ENCODE peak calls at places on chromosome 1, in nine cellular contexts. Z is colonic mucosa, K is heart left ventricle, R is breast epithelium, A is GM06990, H is Peyer's patch, I is BE2C, M is IMR-90, W is body of pancreas. B is an unnamed sample. For H3K36me3, the result is how much of the 10 kb centered on the place peaks cover.

GRCh38 chr1:155003227-155003765 is 694 bp downstream of the ZBTB7B start:
- DNase-seq in Z (peak), K (no peak), R (no peak), A (peak), H (peak), I (peak), M (no peak), W (peak), B (no peak)

GRCh38 chr1:222994506-222995229 is 148.4 kb downstream of the TLR5 start:
- DNase-seq in Z (no peak), K (no peak), R (no peak), A (no peak), H (no peak), I (no peak), M (peak), W (no peak), B (no peak)

GRCh38 chr1:225603538-225604354 is 49.2 kb downstream of the ENAH start:
- DNase-seq in Z (no peak), K (no peak), R (no peak), A (no peak), H (no peak), I (no peak), M (peak), W (peak), B (no peak)

GRCh38 chr1:118084400-118084799 is 100.6 kb downstream of the SPAG17 start:
- DNase-seq in Z (no peak), K (no peak), R (no peak), A (no peak), H (no peak), I (no peak), M (no peak), W (no peak), B (no peak)

GRCh38 chr1:13517193-13517812 is 3.5 kb upstream of the LRRC38 start:
- DNase-seq in Z (peak), K (no peak), R (no peak), A (no peak), H (no peak), I (no peak), M (no peak), W (no peak), B (no peak)

GRCh38 chr1:106608836-106609235 is 447.6 kb upstream of the PRMT6 start:
- DNase-seq in Z (no peak), K (no peak), R (no peak), A (no peak), H (no peak), I (no peak), M (no peak), W (no peak), B (no peak)

GRCh38 chr1:215507119-215507518 is 60.0 kb upstream of the KCTD3 start:
- DNase-seq in Z (no peak), K (no peak), R (no peak), A (no peak), H (no peak), I (no peak), M (peak), W (no peak), B (no peak)

GRCh38 chr1:84344286-84344685 is 42.8 kb downstream of the SAMD13 start:
- DNase-seq in Z (no peak), K (no peak), R (no peak), A (no peak), H (no peak), I (no peak), M (peak), W (no peak), B (no peak)

GRCh38 chr1:4652631-4653327 is 1.6 kb upstream of the AJAP1 start:
- DNase-seq in Z (peak), K (peak), R (no peak), A (peak), H (peak), I (peak), M (no peak), W (peak), B (no peak)

GRCh38 chr1:76013209-76013581 is 61.4 kb upstream of the ST6GALNAC3 start:
- DNase-seq in Z (no peak), K (no peak), R (no peak), A (no peak), H (no peak), I (no peak), M (no peak), W (no peak), B (no peak)

GRCh38 chr1:171676823-171677222 is 24.3 kb upstream of the MYOC start:
- DNase-seq in Z (peak), K (no peak), R (no peak), A (no peak), H (no peak), I (no peak), M (no peak), W (no peak), B (no peak)

GRCh38 chr1:47024138-47024856 is 828 bp downstream of the CYP4X1 start:
- DNase-seq in Z (no peak), K (no peak), R (no peak), A (no peak), H (no peak), I (no peak), M (no peak), W (no peak), B (no peak)

GRCh38 chr1:43622901-43623780 is 26.8 kb upstream of the KDM4A start:
- DNase-seq in Z (no peak), K (no peak), R (no peak), A (no peak), H (no peak), I (no peak), M (no peak), W (no peak), B (no peak)

GRCh38 chr1:3403011-3403345 is 51.5 kb upstream of the ARHGEF16 start:
- DNase-seq in Z (no peak), K (no peak), R (no peak), A (no peak), H (no peak), I (no peak), M (no peak), W (no peak), B (no peak)

GRCh38 chr1:59568158-59568935 is 246.4 kb upstream of the HOOK1 start:
- DNase-seq in Z (no peak), K (no peak), R (no peak), A (no peak), H (no peak), I (no peak), M (peak), W (no peak), B (no peak)
- TF ChIP-seq CTCF in Z (no peak), K (peak), R (no peak), A (no peak), H (peak), I (peak), M (peak), W (no peak), B (peak)

GRCh38 chr1:183910780-183911179 is 105.9 kb downstream of the RGL1 start:
- DNase-seq in Z (no peak), K (no peak), R (no peak), A (no peak), H (no peak), I (no peak), M (no peak), W (no peak), B (no peak)
- H3K4me3 ChIP-seq in Z (no peak), K (no peak), R (no peak), A (no peak), H (no peak), I (no peak), M (no peak), W (no peak), B (no peak)

GRCh38 chr1:36232212-36233031 is 8.2 kb downstream of the THRAP3 start:
- DNase-seq in Z (no peak), K (no peak), R (no peak), A (no peak), H (no peak), I (no peak), M (no peak), W (no peak), B (no peak)
- H3K36me3 ChIP-seq in Z (under half), K (half or more), R (under half), A (under half), H (under half), I (under half), M (under half), W (under half), B (under half)

GRCh38 chr1:152884966-152885624 is 7.0 kb downstream of the SMCP start:
- DNase-seq in Z (no peak), K (no peak), R (no peak), A (no peak), H (no peak), I (no peak), M (no peak), W (no peak), B (no peak)
- TF ChIP-seq CTCF in Z (no peak), K (no peak), R (no peak), A (no peak), H (no peak), I (no peak), M (no peak), W (no peak), B (no peak)

DNA sequence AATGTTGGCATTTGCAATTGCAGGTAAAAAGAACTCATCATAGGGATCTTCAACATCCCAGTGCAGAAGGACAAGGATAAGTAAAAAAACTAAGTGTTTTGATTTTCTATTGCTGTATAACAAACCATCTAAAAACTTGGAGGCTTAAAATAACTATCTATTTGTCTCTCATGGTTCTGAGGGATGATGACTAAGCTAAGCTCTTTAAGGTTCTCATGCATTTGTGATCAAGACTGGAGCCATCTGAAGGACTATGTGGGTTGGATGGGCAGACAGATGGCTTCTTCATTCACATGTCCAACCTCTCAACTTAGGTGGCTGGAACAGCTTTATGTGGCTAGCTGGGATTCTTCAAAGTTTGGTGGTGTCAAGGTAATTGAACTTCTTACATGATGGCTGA is 51.5 kb downstream of the RPL5 start:
- DNase-seq in Z (no peak), K (no peak), R (no peak), A (no peak), H (no peak), I (no peak), M (no peak), W (no peak), B (no peak)
- H3K4me3 ChIP-seq in Z (no peak), K (no peak), R (no peak), A (no peak), H (no peak), I (no peak), M (no peak), W (no peak), B (no peak)

DNA sequence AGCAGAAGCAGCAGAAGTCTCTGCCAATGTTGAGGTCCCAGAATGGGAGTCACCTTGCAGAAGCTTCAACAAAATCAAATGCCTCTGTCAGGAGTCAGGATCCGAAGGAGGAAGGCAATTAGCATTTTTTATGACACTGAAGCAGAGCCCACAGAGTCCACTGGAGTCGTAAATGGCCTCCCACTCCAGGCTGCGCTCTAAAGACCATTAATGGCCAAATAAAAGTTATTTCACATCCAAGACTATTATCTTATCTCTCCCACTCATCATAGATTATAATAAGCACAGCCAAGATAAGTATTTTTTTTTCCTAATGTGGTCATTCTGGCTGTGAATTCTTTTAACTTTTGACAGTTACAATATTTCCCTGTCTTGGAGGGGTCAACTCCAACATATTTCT is 191.1 kb upstream of the C8B start:
- DNase-seq in Z (no peak), K (no peak), R (no peak), A (no peak), H (no peak), I (no peak), M (no peak), W (no peak), B (no peak)
- H3K36me3 ChIP-seq in Z (under half), K (under half), R (under half), A (under half), H (under half), I (under half), M (under half), W (under half), B (under half)

DNA sequence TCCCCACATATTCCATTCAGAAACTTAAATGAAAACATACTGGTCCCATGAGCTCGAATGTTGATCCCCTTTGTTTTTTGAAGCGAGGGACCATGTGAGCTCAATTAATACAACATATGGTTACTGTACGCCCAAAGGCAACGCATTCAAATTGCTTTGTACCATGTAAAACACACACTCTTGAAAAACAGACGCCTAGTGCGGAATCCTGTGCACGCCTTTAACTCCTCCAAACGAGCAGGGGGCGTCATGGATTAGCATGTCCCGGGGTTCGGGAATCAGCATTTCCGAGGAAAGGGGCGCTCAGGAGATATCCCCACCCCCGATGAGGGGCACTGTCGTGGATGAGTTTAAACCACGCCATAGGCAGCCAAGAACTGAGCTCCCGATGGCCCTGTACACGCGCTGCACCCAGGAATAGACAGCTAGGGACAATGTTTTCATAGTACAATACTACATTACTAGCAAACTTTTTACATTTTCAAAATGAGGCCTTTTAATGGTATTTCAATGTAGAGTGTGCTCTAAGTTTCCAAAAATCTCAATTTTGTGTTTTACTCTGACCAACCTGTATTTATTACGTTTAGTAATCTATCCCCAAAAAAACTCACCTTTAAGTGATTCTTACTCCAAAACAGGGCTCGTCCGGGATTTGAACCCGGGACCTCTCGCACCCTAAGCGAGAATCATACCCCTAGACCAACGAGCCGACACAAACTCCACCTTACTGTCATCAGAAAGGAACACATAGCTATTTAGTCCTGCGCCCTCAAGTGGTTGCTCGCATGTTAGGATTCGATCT is 6.7 kb upstream of the MPZL1 start:
- DNase-seq in Z (peak), K (peak), R (peak), A (peak), H (peak), I (peak), M (peak), W (peak), B (peak)
- TF ChIP-seq CTCF in Z (peak), K (peak), R (peak), A (peak), H (peak), I (peak), M (peak), W (peak), B (peak)

GRCh38 chr1:6347641-6348487 is 45.7 kb downstream of the ACOT7 start:
- DNase-seq in Z (peak), K (no peak), R (no peak), A (peak), H (peak), I (peak), M (peak), W (peak), B (no peak)
- H3K4me3 ChIP-seq in Z (no peak), K (no peak), R (no peak), A (no peak), H (no peak), I (no peak), M (no peak), W (no peak), B (no peak)

DNA sequence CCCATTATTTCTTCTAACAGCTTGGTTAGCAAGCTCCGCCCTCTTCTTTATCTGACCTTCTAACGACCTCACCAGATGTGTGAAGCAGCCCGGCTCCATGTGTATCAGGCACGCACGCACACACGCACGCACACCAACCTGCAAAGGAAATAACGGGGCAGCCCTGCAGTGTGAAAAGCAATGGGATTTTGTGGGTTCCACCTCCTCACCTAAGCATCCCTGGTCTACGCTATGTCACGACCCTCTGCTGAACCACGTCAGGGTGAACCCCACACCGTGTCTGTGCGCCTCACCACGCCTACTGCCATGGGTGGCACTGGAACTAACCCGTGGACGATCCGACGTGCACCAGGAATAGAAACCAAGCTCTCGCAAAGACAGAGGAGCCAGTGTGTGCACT is 10.4 kb downstream of the SSU72 start:
- DNase-seq in Z (no peak), K (no peak), R (no peak), A (no peak), H (no peak), I (no peak), M (no peak), W (no peak), B (no peak)
- H3K36me3 ChIP-seq in Z (under half), K (half or more), R (under half), A (under half), H (under half), I (half or more), M (half or more), W (under half), B (under half)

GRCh38 chr1:245070836-245071615 is 83.8 kb upstream of the KIF26B start:
- DNase-seq in Z (no peak), K (no peak), R (no peak), A (no peak), H (no peak), I (no peak), M (no peak), W (no peak), B (no peak)

GRCh38 chr1:245062906-245063305 is 91.9 kb upstream of the KIF26B start:
- DNase-seq in Z (no peak), K (no peak), R (no peak), A (no peak), H (no peak), I (no peak), M (no peak), W (no peak), B (no peak)

GRCh38 chr1:245067257-245067656 is 87.5 kb upstream of the KIF26B start:
- DNase-seq in Z (no peak), K (no peak), R (no peak), A (no peak), H (no peak), I (no peak), M (peak), W (no peak), B (no peak)
- TF ChIP-seq CTCF in Z (no peak), K (no peak), R (no peak), A (no peak), H (no peak), I (no peak), M (no peak), W (no peak), B (no peak)

B was measured in ascending aorta.